ENCODE peak calls at places on chromosomes 13 and 19, in seven cellular contexts. U, A, V, N, O, R and D are unnamed samples.
A peak's percentile ranks its signal among the peaks of the same experiment; 100 is the strongest.

GRCh38 chr13:20472531-20472930 is 53.1 kb downstream of the CRYL1 start:
- DNase-seq in U (no peak), A (no peak), V (no peak), N (no peak), O (no peak), R (no peak), D (no peak)

GRCh38 chr13:41075034-41075433 is 13.7 kb downstream of the WBP4 start:
- DNase-seq in U (no peak), A (peak; percentile 73), V (peak; percentile 37), N (no peak), O (peak; percentile 32), R (no peak), D (peak; percentile 31)

GRCh38 chr19:16161848-16162247 is 11.5 kb downstream of the CIB3 start:
- DNase-seq in U (no peak), A (no peak), V (peak; percentile 49), N (no peak), O (no peak), R (no peak), D (peak; percentile 94)

GRCh38 chr13:54357284-54357933 is 1328.8 kb downstream of the OLFM4 start:
- DNase-seq in U (no peak), A (no peak), V (no peak), N (no peak), O (no peak), R (no peak), D (no peak)

GRCh38 chr13:46648166-46648607 is 95.2 kb downstream of the LRCH1 start:
- DNase-seq in U (no peak), A (peak; percentile 87), V (no peak), N (no peak), O (peak; percentile 22), R (no peak), D (no peak)

GRCh38 chr13:83350569-83350968 is 531.7 kb downstream of the SLITRK1 start:
- DNase-seq in U (no peak), A (no peak), V (no peak), N (no peak), O (no peak), R (no peak), D (peak; percentile 42)

GRCh38 chr13:101511766-101512165 is 59.3 kb downstream of the ITGBL1 start:
- DNase-seq in U (no peak), A (no peak), V (peak; percentile 18), N (no peak), O (no peak), R (no peak), D (no peak)

GRCh38 chr13:60788156-60788829 is 391.3 kb downstream of the TDRD3 start:
- DNase-seq in U (no peak), A (no peak), V (no peak), N (no peak), O (no peak), R (no peak), D (no peak)

GRCh38 chr19:38409631-38410133 is 6.8 kb downstream of the FAM98C start:
- DNase-seq in U (no peak), A (no peak), V (peak; percentile 51), N (no peak), O (no peak), R (no peak), D (no peak)

GRCh38 chr19:6020166-6020967 is 42.4 kb upstream of the RANBP3 start:
- DNase-seq in U (no peak), A (no peak), V (no peak), N (no peak), O (no peak), R (no peak), D (no peak)

GRCh38 chr19:41376241-41376997 is at the start of gene TMEM91:
- DNase-seq in U (no peak), A (peak; percentile 57), V (no peak), N (no peak), O (no peak), R (no peak), D (no peak)

GRCh38 chr13:112952759-112953541 is 16.1 kb upstream of the MCF2L start:
- DNase-seq in U (no peak), A (no peak), V (no peak), N (no peak), O (no peak), R (no peak), D (no peak)

GRCh38 chr13:110815471-110816204 is 99.2 kb downstream of the ANKRD10 start:
- DNase-seq in U (no peak), A (no peak), V (peak; percentile 13), N (no peak), O (no peak), R (no peak), D (peak; percentile 44)

GRCh38 chr13:38785490-38785889 is 98.6 kb downstream of the FREM2 start:
- DNase-seq in U (no peak), A (no peak), V (no peak), N (no peak), O (no peak), R (no peak), D (no peak)

GRCh38 chr19:8323781-8324185 is 2.5 kb downstream of the RPS28 start:
- DNase-seq in U (no peak), A (no peak), V (no peak), N (no peak), O (no peak), R (no peak), D (no peak)

GRCh38 chr19:12783849-12784393 is 7.4 kb upstream of the JUNB start:
- DNase-seq in U (no peak), A (no peak), V (no peak), N (no peak), O (no peak), R (peak; percentile 94), D (no peak)

GRCh38 chr19:34481861-34482379 is 362 bp downstream of the WTIP start:
- DNase-seq in U (no peak), A (no peak), V (no peak), N (no peak), O (no peak), R (no peak), D (no peak)

GRCh38 chr13:76123548-76123947 is 487.4 kb downstream of the LMO7 start:
- DNase-seq in U (no peak), A (no peak), V (no peak), N (no peak), O (no peak), R (no peak), D (no peak)

GRCh38 chr19:4916292-4917082 is 7.2 kb downstream of the UHRF1 start:
- DNase-seq in U (no peak), A (no peak), V (no peak), N (peak; percentile 30), O (peak; percentile 41), R (no peak), D (no peak)

GRCh38 chr19:3576696-3577443 is 4.1 kb downstream of the HMG20B start:
- DNase-seq in U (no peak), A (no peak), V (no peak), N (no peak), O (no peak), R (no peak), D (no peak)

GRCh38 chr13:29402168-29402621 is 193.3 kb downstream of the SLC7A1 start:
- DNase-seq in U (no peak), A (no peak), V (peak; percentile 82), N (no peak), O (no peak), R (no peak), D (peak; percentile 80)

GRCh38 chr19:16626796-16627193 is 1.2 kb downstream of the MED26 start:
- DNase-seq in U (no peak), A (no peak), V (no peak), N (no peak), O (no peak), R (no peak), D (no peak)